ENCODE peak calls at places on chromosome X, in ten cellular contexts. One of them, this sample, is unnamed.

GRCh38 chrX:65196758-65197371 is 220.6 kb upstream of the ZC4H2 start:
- DNase-seq in thyroid gland: peak; percentile 4
- DNase-seq in GM12878: no peak
- DNase-seq in uterus: no peak
- DNase-seq in fibroblast of lung: no peak
- DNase-seq in IMR-90: no peak
- DNase-seq in aorta: no peak
- DNase-seq in pancreas: peak; percentile 20
- DNase-seq in astrocyte: no peak
- DNase-seq in transverse colon: peak; percentile 84
- DNase-seq in this sample: peak; percentile 59

GRCh38 chrX:38796926-38797325 is 4.3 kb upstream of the MID1IP1 start:
- DNase-seq in transverse colon: no peak
- DNase-seq in IMR-90: peak; percentile 70
- DNase-seq in uterus: no peak
- DNase-seq in aorta: no peak
- DNase-seq in thyroid gland: no peak
- DNase-seq in fibroblast of lung: peak; percentile 48
- DNase-seq in pancreas: no peak
- DNase-seq in GM12878: no peak
- DNase-seq in astrocyte: peak; percentile 63
- DNase-seq in this sample: no peak

GRCh38 chrX:16479206-16479869 is 170.6 kb upstream of the S100G start:
- DNase-seq in pancreas: no peak
- DNase-seq in astrocyte: peak; percentile 69
- DNase-seq in transverse colon: no peak
- DNase-seq in thyroid gland: no peak
- DNase-seq in aorta: no peak
- DNase-seq in uterus: no peak
- DNase-seq in IMR-90: peak; percentile 84
- DNase-seq in GM12878: no peak
- DNase-seq in fibroblast of lung: peak; percentile 28
- DNase-seq in this sample: no peak

GRCh38 chrX:19750028-19750786 is 137.2 kb downstream of the SH3KBP1 start:
- DNase-seq in transverse colon: no peak
- DNase-seq in fibroblast of lung: no peak
- DNase-seq in thyroid gland: no peak
- DNase-seq in IMR-90: no peak
- DNase-seq in astrocyte: no peak
- DNase-seq in GM12878: peak; percentile 68
- DNase-seq in aorta: no peak
- DNase-seq in pancreas: no peak
- DNase-seq in uterus: no peak
- DNase-seq in this sample: no peak

GRCh38 chrX:139200793-139201192 is 329.7 kb upstream of the F9 start:
- DNase-seq in pancreas: no peak
- DNase-seq in GM12878: no peak
- DNase-seq in aorta: no peak
- DNase-seq in transverse colon: no peak
- DNase-seq in fibroblast of lung: peak; percentile 22
- DNase-seq in IMR-90: peak; percentile 1
- DNase-seq in thyroid gland: no peak
- DNase-seq in astrocyte: peak; percentile 59
- DNase-seq in uterus: no peak
- DNase-seq in this sample: no peak

GRCh38 chrX:150257348-150258175 is 105.6 kb upstream of the MAMLD1 start:
- DNase-seq in astrocyte: no peak
- DNase-seq in transverse colon: no peak
- DNase-seq in thyroid gland: no peak
- DNase-seq in aorta: no peak
- DNase-seq in fibroblast of lung: no peak
- DNase-seq in GM12878: no peak
- DNase-seq in pancreas: no peak
- DNase-seq in IMR-90: no peak
- DNase-seq in uterus: no peak
- DNase-seq in this sample: no peak

GRCh38 chrX:150352114-150352513 is 11.0 kb upstream of the MAMLD1 start:
- DNase-seq in astrocyte: no peak
- DNase-seq in IMR-90: peak; percentile 41
- DNase-seq in uterus: no peak
- DNase-seq in fibroblast of lung: peak; percentile 21
- DNase-seq in pancreas: no peak
- DNase-seq in transverse colon: no peak
- DNase-seq in thyroid gland: no peak
- DNase-seq in aorta: no peak
- DNase-seq in GM12878: no peak
- DNase-seq in this sample: peak; percentile 35

GRCh38 chrX:12360991-12361598 is 222.8 kb downstream of the FRMPD4 start:
- DNase-seq in aorta: no peak
- DNase-seq in uterus: no peak
- DNase-seq in GM12878: no peak
- DNase-seq in thyroid gland: no peak
- DNase-seq in fibroblast of lung: peak; percentile 53
- DNase-seq in astrocyte: peak; percentile 12
- DNase-seq in pancreas: no peak
- DNase-seq in IMR-90: peak; percentile 49
- DNase-seq in transverse colon: no peak
- DNase-seq in this sample: no peak

GRCh38 chrX:102745513-102746133 is 25.1 kb downstream of the GPRASP3 start:
- DNase-seq in uterus: peak; percentile 25
- DNase-seq in transverse colon: no peak
- DNase-seq in GM12878: no peak
- DNase-seq in aorta: no peak
- DNase-seq in IMR-90: no peak
- DNase-seq in astrocyte: no peak
- DNase-seq in thyroid gland: peak; percentile 18
- DNase-seq in fibroblast of lung: no peak
- DNase-seq in pancreas: no peak
- DNase-seq in this sample: no peak

GRCh38 chrX:133375558-133376340 is 39.5 kb downstream of the GPC4 start:
- DNase-seq in astrocyte: no peak
- DNase-seq in thyroid gland: peak; percentile 30
- DNase-seq in pancreas: peak; percentile 17
- DNase-seq in fibroblast of lung: no peak
- DNase-seq in uterus: no peak
- DNase-seq in IMR-90: no peak
- DNase-seq in GM12878: no peak
- DNase-seq in aorta: peak; percentile 50
- DNase-seq in transverse colon: peak; percentile 15
- DNase-seq in this sample: no peak

GRCh38 chrX:36978886-36979285 is 29.3 kb upstream of the FAM47C start:
- DNase-seq in uterus: no peak
- DNase-seq in IMR-90: peak; percentile 1
- DNase-seq in GM12878: no peak
- DNase-seq in pancreas: no peak
- DNase-seq in transverse colon: no peak
- DNase-seq in thyroid gland: no peak
- DNase-seq in aorta: no peak
- DNase-seq in fibroblast of lung: peak; percentile 1
- DNase-seq in astrocyte: peak; percentile 47
- DNase-seq in this sample: no peak

GRCh38 chrX:7191681-7192110 is 43.7 kb upstream of the PUDP start:
- DNase-seq in astrocyte: no peak
- DNase-seq in aorta: no peak
- DNase-seq in transverse colon: no peak
- DNase-seq in uterus: no peak
- DNase-seq in GM12878: no peak
- DNase-seq in thyroid gland: no peak
- DNase-seq in IMR-90: peak; percentile 5
- DNase-seq in fibroblast of lung: no peak
- DNase-seq in pancreas: no peak
- DNase-seq in this sample: peak; percentile 21

GRCh38 chrX:42020225-42020624 is 96.9 kb upstream of the CASK start:
- DNase-seq in thyroid gland: no peak
- DNase-seq in astrocyte: no peak
- DNase-seq in aorta: no peak
- DNase-seq in uterus: no peak
- DNase-seq in fibroblast of lung: no peak
- DNase-seq in GM12878: no peak
- DNase-seq in transverse colon: no peak
- DNase-seq in IMR-90: no peak
- DNase-seq in pancreas: no peak
- DNase-seq in this sample: no peak

GRCh38 chrX:47218920-47219815 is 687 bp downstream of the CDK16 start:
- DNase-seq in aorta: peak; percentile 68
- DNase-seq in astrocyte: no peak
- DNase-seq in uterus: peak; percentile 68
- DNase-seq in transverse colon: peak; percentile 70
- DNase-seq in pancreas: peak; percentile 60
- DNase-seq in thyroid gland: peak; percentile 44
- DNase-seq in fibroblast of lung: peak; percentile 12
- DNase-seq in GM12878: no peak
- DNase-seq in IMR-90: no peak
- DNase-seq in this sample: peak; percentile 45

DNA sequence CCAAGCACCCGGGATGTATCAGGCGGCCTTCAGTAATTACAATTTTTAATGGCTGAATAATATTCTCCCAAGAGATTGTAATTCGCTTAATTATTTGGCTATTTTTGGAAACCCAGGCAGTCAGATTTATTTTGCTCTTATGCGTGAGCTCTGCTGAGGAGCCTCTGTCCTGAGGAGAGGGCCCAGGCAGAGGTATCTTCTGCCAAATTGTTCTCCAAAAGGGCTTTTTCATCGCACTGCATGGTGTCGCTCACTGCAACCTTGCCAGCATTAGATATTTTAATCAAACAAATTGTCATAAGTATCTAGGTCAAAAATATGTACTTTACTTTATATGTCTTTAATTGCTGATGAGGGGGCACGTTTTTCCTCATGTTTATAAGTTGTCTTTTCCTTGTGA is 5.8 kb downstream of the ATP2B3 start:
- DNase-seq in transverse colon: no peak
- DNase-seq in pancreas: no peak
- DNase-seq in fibroblast of lung: no peak
- DNase-seq in astrocyte: no peak
- DNase-seq in uterus: no peak
- DNase-seq in thyroid gland: no peak
- DNase-seq in GM12878: no peak
- DNase-seq in aorta: no peak
- DNase-seq in IMR-90: no peak
- DNase-seq in this sample: no peak
- H3K27ac ChIP-seq in transverse colon: no peak overlapping the region
- H3K27ac ChIP-seq in pancreas: no peak overlapping the region
- H3K27ac ChIP-seq in fibroblast of lung: no peak overlapping the region
- H3K27ac ChIP-seq in astrocyte: no peak overlapping the region
- H3K27ac ChIP-seq in uterus: no peak overlapping the region
- H3K27ac ChIP-seq in thyroid gland: no peak overlapping the region
- H3K27ac ChIP-seq in GM12878: no peak overlapping the region
- H3K27ac ChIP-seq in aorta: no peak overlapping the region
- H3K27ac ChIP-seq in IMR-90: no peak overlapping the region
- H3K27ac ChIP-seq in this sample: no peak overlapping the region

DNA sequence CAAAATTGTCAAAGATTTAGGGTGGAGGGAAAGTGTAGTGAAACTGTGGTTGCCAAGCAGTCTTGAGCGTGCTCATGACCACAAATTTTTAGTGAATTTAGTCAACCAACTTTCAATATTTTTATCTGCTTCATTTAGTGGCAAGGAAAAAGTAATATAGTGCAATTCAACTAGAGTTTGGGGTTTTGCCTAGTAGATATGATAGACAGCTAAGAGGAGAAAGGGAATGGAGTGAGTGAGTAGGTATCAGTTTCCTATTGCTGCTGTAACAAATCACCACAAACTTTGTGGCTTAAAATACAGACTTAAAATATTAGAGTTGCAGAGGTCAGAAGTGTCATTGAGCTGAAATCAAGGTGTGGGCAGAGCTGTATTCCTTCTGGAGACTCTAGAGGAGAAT is 3.7 kb upstream of the CT47C1 start:
- DNase-seq in thyroid gland: no peak
- DNase-seq in transverse colon: no peak
- DNase-seq in astrocyte: no peak
- DNase-seq in IMR-90: no peak
- DNase-seq in aorta: no peak
- DNase-seq in GM12878: no peak
- DNase-seq in uterus: no peak
- DNase-seq in pancreas: no peak
- DNase-seq in fibroblast of lung: no peak
- DNase-seq in this sample: no peak
- H3K4me1 ChIP-seq in thyroid gland: no peaks in the 10 kb centered on the region
- H3K4me1 ChIP-seq in transverse colon: no peaks in the 10 kb centered on the region
- H3K4me1 ChIP-seq in astrocyte: no peaks in the 10 kb centered on the region
- H3K4me1 ChIP-seq in IMR-90: no peaks in the 10 kb centered on the region
- H3K4me1 ChIP-seq in aorta: no peaks in the 10 kb centered on the region
- H3K4me1 ChIP-seq in GM12878: no peaks in the 10 kb centered on the region
- H3K4me1 ChIP-seq in uterus: no peaks in the 10 kb centered on the region
- H3K4me1 ChIP-seq in pancreas: no peaks in the 10 kb centered on the region
- H3K4me1 ChIP-seq in fibroblast of lung: no peaks in the 10 kb centered on the region
- H3K4me1 ChIP-seq in this sample: no peaks in the 10 kb centered on the region

DNA sequence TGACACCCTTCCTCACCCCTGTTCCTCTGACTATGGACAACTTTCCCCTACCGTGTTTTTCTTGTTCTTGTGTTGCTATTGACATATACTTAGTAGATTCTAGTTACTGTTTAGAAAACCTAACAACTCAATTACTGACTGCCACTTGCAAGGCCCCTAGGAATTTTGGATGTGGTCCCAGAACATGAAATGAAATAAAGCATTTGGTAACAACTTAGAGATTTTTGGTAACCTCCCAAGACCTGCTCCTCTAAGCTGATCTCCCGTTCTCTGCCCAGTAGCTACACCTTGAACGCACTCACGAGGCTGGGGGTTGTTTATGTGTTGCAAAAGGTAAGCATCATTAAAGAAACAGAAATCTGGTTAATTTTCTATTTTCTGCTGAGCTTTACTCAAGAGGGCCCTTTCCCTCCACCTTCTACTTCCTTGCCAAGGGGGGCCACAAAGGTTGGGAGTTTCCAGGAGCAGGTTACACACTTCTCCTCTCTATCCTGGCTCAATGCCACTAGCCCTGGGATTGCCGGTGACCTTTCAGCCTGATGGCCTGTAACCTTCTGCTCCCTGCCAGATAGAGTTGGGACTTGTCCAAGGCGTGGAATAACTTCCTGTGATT is 20.5 kb downstream of the GAB3 start:
- DNase-seq in GM12878: no peak
- DNase-seq in IMR-90: peak; percentile 77
- DNase-seq in aorta: no peak
- DNase-seq in fibroblast of lung: peak; percentile 88
- DNase-seq in pancreas: peak; percentile 44
- DNase-seq in astrocyte: peak; percentile 77
- DNase-seq in transverse colon: no peak
- DNase-seq in uterus: peak; percentile 40
- DNase-seq in thyroid gland: peak; percentile 52
- DNase-seq in this sample: no peak
- H3K27ac ChIP-seq in GM12878: no peak overlapping the region
- H3K27ac ChIP-seq in IMR-90: peak overlapping the region; percentile 28
- H3K27ac ChIP-seq in aorta: peak overlapping the region; percentile 59
- H3K27ac ChIP-seq in fibroblast of lung: peak overlapping the region; percentile 34
- H3K27ac ChIP-seq in pancreas: peak overlapping the region; percentile 40
- H3K27ac ChIP-seq in astrocyte: no peak overlapping the region
- H3K27ac ChIP-seq in transverse colon: peak overlapping the region; percentile 79
- H3K27ac ChIP-seq in uterus: peak overlapping the region; percentile 64
- H3K27ac ChIP-seq in thyroid gland: peak overlapping the region; percentile 71
- H3K27ac ChIP-seq in this sample: no peak overlapping the region

DNA sequence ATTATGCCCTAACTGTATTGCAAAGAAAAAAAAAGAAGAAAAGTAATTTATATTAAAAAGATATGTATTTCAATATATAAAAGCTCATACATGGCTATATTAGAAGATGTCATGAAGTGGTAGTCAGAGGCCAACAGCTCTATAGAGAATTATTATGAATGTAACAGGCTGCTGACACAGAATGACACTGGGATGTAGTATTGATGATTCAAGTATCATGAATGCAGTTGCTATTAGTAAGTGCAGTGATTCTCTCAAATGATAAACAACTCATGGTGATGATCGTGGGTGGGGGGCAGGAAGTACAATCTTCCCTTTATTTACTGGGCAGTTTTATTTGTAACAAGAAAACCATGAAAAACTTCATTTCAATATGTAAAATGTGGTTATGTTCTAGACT is 124.6 kb downstream of the COL4A6 start:
- DNase-seq in transverse colon: no peak
- DNase-seq in uterus: no peak
- DNase-seq in astrocyte: peak; percentile 32
- DNase-seq in aorta: no peak
- DNase-seq in GM12878: no peak
- DNase-seq in pancreas: no peak
- DNase-seq in thyroid gland: no peak
- DNase-seq in IMR-90: peak; percentile 60
- DNase-seq in fibroblast of lung: no peak
- DNase-seq in this sample: no peak
- H3K4me1 ChIP-seq in transverse colon: no peaks in the 10 kb centered on the region
- H3K4me1 ChIP-seq in uterus: no peaks in the 10 kb centered on the region
- H3K4me1 ChIP-seq in astrocyte: peaks cover 15% of the 10 kb centered on the region
- H3K4me1 ChIP-seq in aorta: no peaks in the 10 kb centered on the region
- H3K4me1 ChIP-seq in GM12878: no peaks in the 10 kb centered on the region
- H3K4me1 ChIP-seq in pancreas: no peaks in the 10 kb centered on the region
- H3K4me1 ChIP-seq in thyroid gland: no peaks in the 10 kb centered on the region
- H3K4me1 ChIP-seq in IMR-90: peaks cover 2% of the 10 kb centered on the region
- H3K4me1 ChIP-seq in fibroblast of lung: no peaks in the 10 kb centered on the region
- H3K4me1 ChIP-seq in this sample: no peaks in the 10 kb centered on the region

This sample was measured in SJCRH30.